ENCODE peak calls at places on chromosomes 3 and 15, in five cellular contexts. J is GM06990, C is HFFc6, Z is stomach, U is HCEC 1CT. V is an unnamed sample.
A peak's percentile ranks its signal among the peaks of the same experiment; 100 is the strongest.

GRCh38 chr3:71510485-71510884 is 73.0 kb downstream of the FOXP1 start:
- DNase-seq in C (peak; percentile 54), J (no peak), U (peak; percentile 47), Z (no peak), V (no peak)

GRCh38 chr3:119147494-119147893 is 1.5 kb downstream of the TEX55 start:
- DNase-seq in J (no peak), U (no peak), C (no peak), Z (no peak), V (no peak)

GRCh38 chr3:113626513-113627371 is 69.7 kb downstream of the USF3 start:
- DNase-seq in Z (peak; percentile 44), J (no peak), U (peak; percentile 64), C (peak; percentile 28), V (peak; percentile 49)

GRCh38 chr3:31581660-31582059 is 48.9 kb downstream of the STT3B start:
- DNase-seq in Z (no peak), J (no peak), C (no peak), U (peak; percentile 19), V (no peak)

GRCh38 chr3:121165397-121165837 is 257.4 kb downstream of the STXBP5L start:
- DNase-seq in U (no peak), J (no peak), Z (no peak), C (no peak), V (no peak)

GRCh38 chr15:63126726-63127125 is 5.1 kb downstream of the LACTB start:
- DNase-seq in Z (no peak), U (no peak), J (no peak), C (no peak), V (no peak)

GRCh38 chr15:93428135-93428534 is 339.1 kb upstream of the RGMA start:
- DNase-seq in J (no peak), U (no peak), Z (no peak), C (no peak), V (no peak)

GRCh38 chr15:63887630-63888029 is 53.9 kb upstream of the HERC1 start:
- DNase-seq in U (no peak), J (no peak), C (no peak), Z (no peak), V (no peak)

GRCh38 chr3:4753073-4753691 is 226.1 kb upstream of the BHLHE40 start:
- DNase-seq in C (no peak), J (no peak), Z (no peak), U (no peak), V (no peak)

GRCh38 chr3:9402410-9403228 is 5.2 kb downstream of the SETD5 start:
- DNase-seq in J (no peak), Z (peak; percentile 64), C (no peak), U (no peak), V (no peak)

GRCh38 chr15:40108061-40108854 is 421 bp downstream of the BMF start:
- DNase-seq in C (peak; percentile 59), J (peak; percentile 32), U (peak; percentile 41), Z (peak; percentile 56), V (peak; percentile 28)

GRCh38 chr3:135224963-135225362 is 429.9 kb downstream of the EPHB1 start:
- DNase-seq in Z (no peak), C (no peak), U (no peak), J (no peak), V (no peak)

GRCh38 chr15:65509321-65509720 is 8.2 kb downstream of the DPP8 start:
- DNase-seq in C (no peak), Z (no peak), U (no peak), J (no peak), V (no peak)

GRCh38 chr15:93359780-93360161 is 270.8 kb upstream of the RGMA start:
- DNase-seq in Z (no peak), J (no peak), U (no peak), C (no peak), V (no peak)

GRCh38 chr3:30188713-30189112 is 417.7 kb upstream of the TGFBR2 start:
- DNase-seq in U (no peak), J (no peak), C (peak; percentile 28), Z (no peak), V (no peak)

GRCh38 chr15:51270706-51271105 is 67.7 kb downstream of the CYP19A1 start:
- DNase-seq in Z (no peak), U (no peak), J (no peak), C (no peak), V (no peak)

GRCh38 chr3:186782542-186783069 is 771 bp upstream of the EIF4A2 start:
- DNase-seq in Z (no peak), J (no peak), U (peak; percentile 30), C (peak; percentile 31), V (peak; percentile 51)

GRCh38 chr3:14549256-14549931 is 9.3 kb upstream of the GRIP2 start:
- DNase-seq in J (no peak), Z (no peak), C (peak; percentile 8), U (peak; percentile 36), V (no peak)

GRCh38 chr3:38582941-38583645 is 66.4 kb downstream of the SCN5A start:
- DNase-seq in J (no peak), C (no peak), U (no peak), Z (peak; percentile 18), V (no peak)

GRCh38 chr15:69125236-69125635 is 35.2 kb upstream of the GLCE start:
- DNase-seq in J (no peak), Z (no peak), U (no peak), C (no peak), V (no peak)

GRCh38 chr15:32851619-32852416 is 134.0 kb downstream of the GREM1 start:
- DNase-seq in J (no peak), Z (no peak), U (peak; percentile 98), C (peak; percentile 73), V (no peak)

GRCh38 chr15:60591491-60592385 is 112.8 kb upstream of the ICE2 start:
- DNase-seq in U (peak; percentile 53), Z (peak; percentile 34), C (no peak), J (peak; percentile 48), V (peak; percentile 39)

GRCh38 chr3:41204369-41204768 is 5.1 kb downstream of the CTNNB1 start:
- DNase-seq in C (no peak), Z (no peak), U (no peak), J (no peak), V (no peak)

GRCh38 chr3:183591881-183592521 is 36.5 kb upstream of the KLHL6 start:
- DNase-seq in J (peak; percentile 81), U (peak; percentile 9), C (peak; percentile 9), Z (no peak), V (peak; percentile 69)

GRCh38 chr15:70268698-70269251 is 171.1 kb upstream of the TLE3 start:
- DNase-seq in U (no peak), Z (no peak), J (peak; percentile 56), C (no peak), V (peak; percentile 69)

GRCh38 chr15:61033938-61034792 is 194.9 kb downstream of the RORA start:
- DNase-seq in Z (no peak), J (no peak), C (no peak), U (no peak), V (no peak)

GRCh38 chr3:141708367-141708766 is 29.7 kb upstream of the RNF7 start:
- DNase-seq in J (no peak), Z (no peak), U (no peak), C (no peak), V (no peak)

GRCh38 chr3:184361532-184361931 is at the start of the genes CLCN2 and POLR2H:
- DNase-seq in U (peak; percentile 45), J (peak; percentile 65), C (no peak), Z (peak; percentile 50), V (peak; percentile 79)

GRCh38 chr3:194832346-194833104 is 146.8 kb downstream of the FAM43A start:
- DNase-seq in Z (no peak), U (no peak), J (no peak), C (no peak), V (no peak)

GRCh38 chr3:9689757-9690156 is 13.9 kb upstream of the CPNE9 start:
- DNase-seq in C (no peak), J (no peak), U (no peak), Z (no peak), V (no peak)

GRCh38 chr3:8817486-8817885 is 48.1 kb upstream of the OXTR start:
- DNase-seq in Z (no peak), C (no peak), U (no peak), J (no peak), V (no peak)

GRCh38 chr3:149657458-149657795 is 398 bp downstream of the WWTR1 start:
- DNase-seq in J (no peak), Z (peak; percentile 33), C (peak; percentile 28), U (peak; percentile 60), V (no peak)

GRCh38 chr3:173770796-173771573 is 373.4 kb downstream of the NLGN1 start:
- DNase-seq in J (no peak), C (no peak), U (peak; percentile 42), Z (no peak), V (no peak)

GRCh38 chr3:16668776-16669545 is 63.7 kb upstream of the DAZL start:
- DNase-seq in Z (no peak), C (no peak), J (no peak), U (no peak), V (no peak)

GRCh38 chr3:170414202-170414663 is 4.4 kb upstream of the CLDN11 start:
- DNase-seq in Z (no peak), J (no peak), U (peak; percentile 93), C (peak; percentile 88), V (peak; percentile 63)

GRCh38 chr3:31210068-31210650 is 315.7 kb upstream of the GADL1 start:
- DNase-seq in J (no peak), Z (no peak), C (no peak), U (no peak), V (no peak)

GRCh38 chr15:80673561-80674244 is 21.4 kb upstream of the ABHD17C start:
- DNase-seq in Z (no peak), J (peak; percentile 22), C (no peak), U (no peak), V (no peak)

GRCh38 chr3:64232821-64233220 is 7.6 kb upstream of the PRICKLE2 start:
- DNase-seq in Z (no peak), J (no peak), C (no peak), U (no peak), V (no peak)

V was measured in GM10248.